ENCODE peak calls at places on chromosomes 2 and 18, in six cellular contexts. F is NCI-H774; R is activated T-helper 1 cell treated with anti-CD3 and anti-CD28 coated beads, Interleukin-12 subunit alpha, Interleukin-12 subunit beta, Interleukin-2, Interleukin-4 antibody, amounts not matched to agents 30 ng/mL and 10 ng/mL and 1 ng/mL, durations not matched to agents 14 hours and 24 hours and 36 hours; H is GM03348; E is astrocyte of the spinal cord; Y is NCI-H345. P is an unnamed sample.

GRCh38 chr2:14861201-14861600 is 228.7 kb downstream of the LRATD1 start:
- DNase-seq in F (no peak), H (no peak), Y (no peak), E (no peak), R (no peak), P (no peak)

GRCh38 chr2:176997074-176997791 is 215.4 kb upstream of the HNRNPA3 start:
- DNase-seq in R (peak), H (peak), E (peak), Y (no peak), F (no peak), P (peak)

GRCh38 chr18:3671181-3671580 is 221.2 kb downstream of the TGIF1 start:
- DNase-seq in Y (peak), F (no peak), R (no peak), H (no peak), E (no peak), P (no peak)

GRCh38 chr2:44912660-44913059 is 28.8 kb upstream of the SIX3 start:
- DNase-seq in H (peak), R (no peak), E (no peak), Y (no peak), F (no peak), P (no peak)

GRCh38 chr2:223100061-223100511 is 48.1 kb downstream of the KCNE4 start:
- DNase-seq in R (no peak), Y (no peak), H (peak), F (no peak), E (peak), P (no peak)

GRCh38 chr2:127080226-127080940 is 26.6 kb downstream of the BIN1 start:
- DNase-seq in F (no peak), E (no peak), Y (no peak), H (no peak), R (peak), P (no peak)

GRCh38 chr2:128801581-128801980 is 482.9 kb upstream of the HS6ST1 start:
- DNase-seq in E (no peak), Y (peak), F (no peak), R (no peak), H (no peak), P (no peak)

GRCh38 chr2:197184959-197185586 is 125.5 kb downstream of the ANKRD44 start:
- DNase-seq in Y (no peak), R (no peak), F (no peak), H (no peak), E (peak), P (no peak)

GRCh38 chr2:50098242-50098641 is 933.7 kb downstream of the NRXN1 start:
- DNase-seq in F (no peak), Y (no peak), E (no peak), R (no peak), H (no peak), P (no peak)

GRCh38 chr2:2175381-2176090 is 155.5 kb downstream of the MYT1L start:
- DNase-seq in H (no peak), F (no peak), E (no peak), R (no peak), Y (no peak), P (no peak)

GRCh38 chr2:49021170-49021743 is 133.1 kb downstream of the FSHR start:
- DNase-seq in E (no peak), R (no peak), H (no peak), Y (no peak), F (no peak), P (no peak)

GRCh38 chr2:181943411-181944124 is 42.1 kb upstream of the PPP1R1C start:
- DNase-seq in Y (no peak), F (no peak), R (no peak), E (no peak), H (no peak), P (no peak)

GRCh38 chr18:2459886-2460285 is 111.4 kb downstream of the METTL4 start:
- DNase-seq in Y (no peak), F (no peak), H (no peak), R (no peak), E (peak), P (no peak)

GRCh38 chr2:207772081-207772843 is 2.6 kb upstream of the FZD5 start:
- DNase-seq in E (no peak), Y (no peak), H (no peak), F (no peak), R (no peak), P (no peak)

GRCh38 chr18:22167471-22168151 is 1.8 kb upstream of the GATA6 start:
- DNase-seq in H (peak), F (no peak), Y (no peak), E (peak), R (no peak), P (peak)

GRCh38 chr2:10811552-10811951 is 1.0 kb downstream of the PDIA6 start:
- DNase-seq in H (no peak), F (no peak), Y (no peak), R (no peak), E (peak), P (peak)

GRCh38 chr2:20049631-20050030 is 1.8 kb downstream of the LAPTM4A start:
- DNase-seq in F (no peak), Y (no peak), H (no peak), E (peak), R (no peak), P (peak)

GRCh38 chr2:160207804-160208661 is 8.0 kb upstream of the ITGB6 start:
- DNase-seq in E (peak), F (no peak), Y (no peak), R (no peak), H (peak), P (peak)

GRCh38 chr18:48064978-48065600 is 134.6 kb upstream of the SMAD2 start:
- DNase-seq in R (no peak), F (no peak), H (no peak), Y (no peak), E (no peak), P (no peak)

GRCh38 chr18:76518543-76519155 is 23.6 kb upstream of the ZNF516 start:
- DNase-seq in E (peak), R (no peak), H (peak), F (no peak), Y (peak), P (peak)

GRCh38 chr2:79103199-79103598 is 15.4 kb upstream of the REG1B start:
- DNase-seq in Y (no peak), H (no peak), R (no peak), E (no peak), F (no peak), P (no peak)

GRCh38 chr2:233424028-233424951 is 70.0 kb downstream of the DGKD start:
- DNase-seq in R (no peak), H (no peak), F (no peak), Y (no peak), E (no peak), P (no peak)

GRCh38 chr2:241122376-241123002 is 20.4 kb upstream of the MTERF4 start:
- DNase-seq in Y (no peak), H (no peak), R (no peak), F (no peak), E (no peak), P (no peak)

GRCh38 chr2:229133155-229133772 is 137.8 kb downstream of the PID1 start:
- DNase-seq in R (no peak), Y (peak), H (peak), E (peak), F (peak), P (no peak)

GRCh38 chr2:189444322-189444721 is 3.0 kb downstream of the WDR75 start:
- DNase-seq in F (no peak), E (peak), R (no peak), H (no peak), Y (no peak), P (no peak)

P was measured in endothelial cell of umbilical vein.